ENCODE peak calls at places on chromosome 3, in four cellular contexts. N, U, C and A are unnamed samples.
A peak's percentile ranks its signal among the peaks of the same experiment; 100 is the strongest.

GRCh38 chr3:127590282-127590592 is 296 bp downstream of the TPRA1 start:
- DNase-seq in U (no peak), C (no peak), N (no peak), A (no peak)

GRCh38 chr3:46087871-46088270 is 60.6 kb upstream of the XCR1 start:
- DNase-seq in N (no peak), C (no peak), U (no peak), A (peak; percentile 31)

GRCh38 chr3:101643009-101643844 is 33.7 kb downstream of the ZBTB11 start:
- DNase-seq in C (no peak), U (no peak), N (no peak), A (no peak)

GRCh38 chr3:186098740-186099139 is 10.1 kb downstream of the ETV5 start:
- DNase-seq in C (no peak), N (no peak), U (no peak), A (no peak)

GRCh38 chr3:171950373-171950772 is 89.0 kb upstream of the FNDC3B start:
- DNase-seq in U (no peak), N (no peak), C (no peak), A (no peak)

GRCh38 chr3:180528843-180529242 is 73.1 kb upstream of the TTC14 start:
- DNase-seq in U (no peak), N (no peak), C (no peak), A (no peak)

GRCh38 chr3:158152186-158152585 is 42.3 kb downstream of the RSRC1 start:
- DNase-seq in C (no peak), N (no peak), U (no peak), A (no peak)

GRCh38 chr3:72177075-72178050 is 392.4 kb upstream of the PROK2 start:
- DNase-seq in U (no peak), C (no peak), N (no peak), A (peak; percentile 43)

GRCh38 chr3:122493296-122493695 is 21.4 kb downstream of the KPNA1 start:
- DNase-seq in C (no peak), U (no peak), N (no peak), A (no peak)

GRCh38 chr3:197257711-197258110 is 40.7 kb downstream of the DLG1 start:
- DNase-seq in C (no peak), U (no peak), N (no peak), A (no peak)

GRCh38 chr3:52685705-52686691 is at the start of the genes GNL3 and PBRM1:
- DNase-seq in U (peak; percentile 79), N (peak; percentile 88), C (peak; percentile 91), A (peak; percentile 97)

GRCh38 chr3:147422934-147423599 is 13.9 kb downstream of the ZIC1 start:
- DNase-seq in N (no peak), C (peak; percentile 63), U (no peak), A (no peak)

GRCh38 chr3:30694148-30694547 is 87.7 kb downstream of the TGFBR2 start:
- DNase-seq in U (no peak), N (no peak), C (no peak), A (no peak)

GRCh38 chr3:58041826-58042324 is 33.7 kb downstream of the FLNB start:
- DNase-seq in C (no peak), N (no peak), U (no peak), A (no peak)

GRCh38 chr3:140509534-140509933 is 168.3 kb upstream of the TRIM42 start:
- DNase-seq in N (no peak), U (no peak), C (peak; percentile 33), A (no peak)

GRCh38 chr3:108472011-108472591 is 38.3 kb downstream of the MYH15 start:
- DNase-seq in U (no peak), N (peak; percentile 47), C (no peak), A (peak; percentile 16)

GRCh38 chr3:170038434-170039110 is 777 bp downstream of the GPR160 start:
- DNase-seq in U (no peak), N (peak; percentile 72), C (peak; percentile 76), A (peak; percentile 65)

GRCh38 chr3:43892535-43892934 is 201.8 kb downstream of the ABHD5 start:
- DNase-seq in U (no peak), C (no peak), N (peak; percentile 44), A (no peak)

GRCh38 chr3:134563614-134564013 is 77.8 kb downstream of the CEP63 start:
- DNase-seq in C (no peak), U (no peak), N (no peak), A (no peak)

GRCh38 chr3:33962383-33962782 is 164.0 kb downstream of the PDCD6IP start:
- DNase-seq in U (no peak), N (no peak), C (no peak), A (no peak)